ENCODE peak calls at places on chromosomes 3 and 15, in nine cellular contexts. P, U, L, K, M, I, H, E and C are unnamed samples. For H3K27me3, the result is how much of the 10 kb centered on the place peaks cover.

GRCh38 chr3:100737334-100737733 is 28.0 kb downstream of the TFG start:
- ATAC-seq in P (no peak), U (peak), L (peak), K (no peak), M (peak), I (no peak), H (peak), E (no peak), C (no peak)

GRCh38 chr15:41443275-41443674 is 26.4 kb downstream of the RTF1 start:
- ATAC-seq in P (no peak), U (no peak), L (no peak), K (no peak), M (no peak), I (no peak), H (no peak), E (no peak), C (no peak)

GRCh38 chr3:123025642-123026521 is 1.7 kb downstream of the SEMA5B start:
- ATAC-seq in P (no peak), U (no peak), L (no peak), K (peak), M (peak), I (no peak), H (no peak), E (no peak), C (no peak)

GRCh38 chr3:195352895-195353488 is 82.0 kb upstream of the XXYLT1 start:
- ATAC-seq in P (no peak), U (no peak), L (peak), K (no peak), M (no peak), I (peak), H (peak), E (no peak), C (no peak)

GRCh38 chr15:58348095-58348812 is 83.5 kb upstream of the LIPC start:
- ATAC-seq in P (peak), U (no peak), L (no peak), K (no peak), M (no peak), I (no peak), H (no peak), E (no peak), C (no peak)

GRCh38 chr3:100183608-100184125 is 69.4 kb upstream of the FILIP1L start:
- ATAC-seq in P (no peak), U (no peak), L (no peak), K (no peak), M (no peak), I (no peak), H (no peak), E (no peak), C (no peak)

GRCh38 chr3:63479661-63480035 is 172.8 kb upstream of the SNTN start:
- ATAC-seq in P (no peak), U (no peak), L (no peak), K (peak), M (peak), I (no peak), H (no peak), E (no peak), C (peak)

GRCh38 chr15:58459045-58459444 is 27.3 kb downstream of the LIPC start:
- ATAC-seq in P (no peak), U (no peak), L (no peak), K (no peak), M (no peak), I (no peak), H (no peak), E (no peak), C (no peak)

GRCh38 chr3:58357402-58357801 is 24.7 kb downstream of the PXK start:
- ATAC-seq in P (no peak), U (no peak), L (no peak), K (no peak), M (no peak), I (no peak), H (no peak), E (no peak), C (no peak)

GRCh38 chr3:121998030-121998580 is 23.9 kb downstream of the ILDR1 start:
- ATAC-seq in P (no peak), U (peak), L (no peak), K (no peak), M (no peak), I (peak), H (peak), E (no peak), C (no peak)

GRCh38 chr3:127899769-127900168 is 15.3 kb upstream of the KBTBD12 start:
- ATAC-seq in P (no peak), U (peak), L (no peak), K (no peak), M (no peak), I (no peak), H (no peak), E (no peak), C (no peak)

GRCh38 chr15:97955529-97955928 is 5.0 kb upstream of the ARRDC4 start:
- ATAC-seq in P (no peak), U (no peak), L (no peak), K (no peak), M (no peak), I (no peak), H (no peak), E (no peak), C (no peak)

GRCh38 chr3:128617270-128617556 is 33.4 kb downstream of the RPN1 start:
- ATAC-seq in P (no peak), U (no peak), L (no peak), K (no peak), M (peak), I (no peak), H (no peak), E (peak), C (no peak)

GRCh38 chr15:66515901-66516322 is 10.8 kb downstream of the ZWILCH start:
- ATAC-seq in P (no peak), U (no peak), L (no peak), K (no peak), M (no peak), I (no peak), H (peak), E (no peak), C (no peak)

DNA sequence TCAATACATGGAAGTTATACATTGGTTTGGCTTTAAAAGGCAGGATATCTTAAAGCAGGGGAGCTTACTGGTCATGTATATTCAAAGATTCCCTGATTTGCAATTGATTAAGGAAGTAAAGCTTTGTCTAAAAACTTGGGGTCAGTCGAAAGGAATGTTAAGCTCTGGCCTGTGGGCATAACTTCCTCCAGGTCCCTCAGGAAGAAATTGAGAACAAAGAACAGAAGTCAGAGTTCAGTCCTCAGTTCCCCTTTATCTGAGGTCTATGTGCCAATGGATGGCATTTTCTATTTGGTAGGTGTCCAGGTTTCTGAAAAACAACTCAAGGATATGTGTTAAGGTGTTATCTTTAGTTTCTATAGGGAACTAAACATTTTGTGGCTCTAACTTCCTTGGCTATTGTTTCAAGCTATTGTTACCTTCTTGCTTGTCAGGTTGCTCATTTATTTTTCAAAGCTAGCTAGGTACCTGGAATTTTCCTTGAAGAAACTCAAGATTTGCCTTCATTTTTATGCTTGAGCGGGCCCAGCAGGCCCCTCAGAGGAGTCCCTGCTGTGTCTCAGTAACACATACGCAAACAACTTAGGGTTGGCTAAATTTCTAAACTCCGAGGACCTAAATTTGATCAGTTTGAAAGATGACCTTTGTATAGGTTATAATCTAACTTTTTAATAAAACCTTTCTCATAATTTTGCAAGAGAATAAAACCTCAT is 135.0 kb upstream of the UBE2E2 start:
- ATAC-seq in P (no peak), U (no peak), L (no peak), K (no peak), M (no peak), I (no peak), H (no peak), E (no peak), C (no peak)
- H3K4me3 ChIP-seq in P (no peak), U (no peak), L (no peak), K (no peak), M (no peak), I (no peak), H (no peak), E (no peak), C (no peak)

DNA sequence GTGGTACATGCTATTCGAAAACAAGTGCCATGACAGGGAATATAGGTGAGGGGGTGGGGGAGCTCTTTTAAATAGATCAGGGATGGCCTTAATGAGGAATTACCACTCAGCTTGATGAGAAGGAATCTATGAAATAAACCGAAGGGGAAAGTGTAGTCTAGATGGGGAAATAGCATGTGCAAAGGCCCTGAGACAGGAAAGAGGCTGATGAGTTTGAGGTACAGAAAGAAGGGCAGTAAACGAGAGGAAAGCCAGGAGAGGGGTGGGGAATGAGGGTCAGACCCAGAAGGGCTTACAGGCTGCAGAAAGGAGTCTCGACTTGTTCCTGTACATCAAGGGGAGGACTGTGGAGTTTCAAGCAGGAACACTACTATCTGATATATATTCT is 12.2 kb downstream of the ATP2B2 start:
- ATAC-seq in P (no peak), U (no peak), L (no peak), K (no peak), M (no peak), I (no peak), H (no peak), E (no peak), C (no peak)
- H3K27me3 ChIP-seq in P (under half), U (under half), L (under half), K (under half), M (under half), I (under half), H (under half), E (under half), C (under half)

GRCh38 chr3:25683410-25683809 is 18.7 kb upstream of the TOP2B start:
- ATAC-seq in P (no peak), U (no peak), L (no peak), K (no peak), M (no peak), I (no peak), H (no peak), E (no peak), C (no peak)

GRCh38 chr3:25678581-25678980 is 13.9 kb upstream of the TOP2B start:
- ATAC-seq in P (no peak), U (no peak), L (no peak), K (no peak), M (no peak), I (no peak), H (no peak), E (no peak), C (no peak)

GRCh38 chr3:25679642-25680302 is 15.1 kb upstream of the TOP2B start:
- ATAC-seq in P (no peak), U (no peak), L (peak), K (no peak), M (no peak), I (no peak), H (no peak), E (no peak), C (no peak)

GRCh38 chr3:25677121-25677520 is 12.4 kb upstream of the TOP2B start:
- ATAC-seq in P (no peak), U (no peak), L (no peak), K (peak), M (no peak), I (no peak), H (no peak), E (no peak), C (no peak)

DNA sequence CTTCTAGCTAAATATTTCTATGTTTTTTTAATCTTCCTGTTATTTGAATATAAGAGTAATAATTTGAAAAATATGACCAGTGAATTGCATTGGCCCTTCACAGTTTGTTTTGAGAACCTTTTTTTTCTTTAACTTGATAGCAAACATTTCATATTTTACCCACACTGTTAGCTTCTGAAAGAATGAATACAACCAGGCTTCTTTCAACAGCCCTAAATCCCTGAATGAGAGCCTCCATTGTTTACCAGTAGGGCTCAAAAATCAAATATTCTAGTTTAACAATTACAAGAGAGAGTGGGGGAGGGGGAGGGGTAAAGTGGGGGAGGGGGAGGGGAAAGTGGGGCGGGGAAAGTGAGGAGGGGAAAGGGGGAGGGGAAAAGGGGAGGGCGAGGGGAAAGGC is 14.5 kb upstream of the TOP2B start:
- ATAC-seq in P (no peak), U (no peak), L (no peak), K (no peak), M (no peak), I (no peak), H (no peak), E (no peak), C (no peak)
- H3K4me3 ChIP-seq in P (no peak), U (no peak), L (no peak), K (no peak), M (no peak), I (no peak), H (no peak), E (no peak), C (no peak)

GRCh38 chr15:43316007-43316968 is 14.1 kb downstream of the LCMT2 start:
- ATAC-seq in P (no peak), U (no peak), L (no peak), K (no peak), M (no peak), I (no peak), H (no peak), E (no peak), C (peak)
- H3K27me3 ChIP-seq in P (under half), U (under half), L (under half), K (under half), M (under half), I (under half), H (under half), E (under half), C (under half)

GRCh38 chr3:186432189-186432588 is 70.2 kb upstream of the DGKG start:
- ATAC-seq in P (no peak), U (peak), L (no peak), K (no peak), M (no peak), I (peak), H (peak), E (no peak), C (no peak)
- H3K4me3 ChIP-seq in P (no peak), U (no peak), L (no peak), K (no peak), M (no peak), I (no peak), H (no peak), E (no peak), C (no peak)